ENCODE peak calls at places on chromosome 13, in nine cellular contexts. Q is CD4-positive, CD25-positive, alpha-beta regulatory T cell; I is left ventricle myocardium inferior; B is bronchial epithelial cell; S is NT2/D1; T is ascending aorta; N is AG10803; G is gastrocnemius medialis; P is coronary artery. A is an unnamed sample.

GRCh38 chr13:106633321-106633720 is 65.4 kb upstream of the ARGLU1 start:
- DNase-seq in Q (no peak), I (peak; percentile 23), B (no peak), S (no peak), T (no peak), N (no peak), G (no peak), P (no peak), A (peak; percentile 75)

GRCh38 chr13:26706381-26706780 is 54.2 kb downstream of the GPR12 start:
- DNase-seq in Q (no peak), I (no peak), B (no peak), S (no peak), T (no peak), N (no peak), G (no peak), P (no peak), A (no peak)

GRCh38 chr13:75181906-75182305 is 300.1 kb downstream of the TBC1D4 start:
- DNase-seq in Q (no peak), I (no peak), B (peak; percentile 44), S (no peak), T (no peak), N (peak; percentile 23), G (no peak), P (no peak), A (no peak)

GRCh38 chr13:111043575-111043982 is 71.5 kb upstream of the ARHGEF7 start:
- DNase-seq in Q (no peak), I (peak; percentile 45), B (no peak), S (no peak), T (no peak), N (peak; percentile 94), G (peak; percentile 45), P (peak; percentile 47), A (no peak)

GRCh38 chr13:29577135-29578051 is 18.1 kb downstream of the SLC7A1 start:
- DNase-seq in Q (no peak), I (peak; percentile 53), B (no peak), S (no peak), T (no peak), N (peak; percentile 39), G (no peak), P (peak; percentile 26), A (no peak)

GRCh38 chr13:99043700-99044300 is 65.9 kb upstream of the DOCK9 start:
- DNase-seq in Q (no peak), I (no peak), B (no peak), S (no peak), T (no peak), N (no peak), G (no peak), P (no peak), A (peak; percentile 73)

GRCh38 chr13:72570019-72570418 is 157.4 kb downstream of the MZT1 start:
- DNase-seq in Q (no peak), I (no peak), B (peak; percentile 7), S (no peak), T (no peak), N (no peak), G (no peak), P (no peak), A (no peak)

GRCh38 chr13:25354377-25354776 is 17.4 kb upstream of the ATP8A2 start:
- DNase-seq in Q (no peak), I (no peak), B (no peak), S (no peak), T (no peak), N (no peak), G (no peak), P (no peak), A (no peak)

GRCh38 chr13:57087006-57087405 is 53.7 kb upstream of the PRR20A start:
- DNase-seq in Q (no peak), I (no peak), B (no peak), S (no peak), T (no peak), N (no peak), G (no peak), P (no peak), A (no peak)

GRCh38 chr13:35697281-35697680 is 220.8 kb upstream of the MAB21L1 start:
- DNase-seq in Q (no peak), I (no peak), B (no peak), S (no peak), T (no peak), N (peak; percentile 34), G (no peak), P (no peak), A (no peak)

GRCh38 chr13:102286326-102286725 is 115.5 kb downstream of the FGF14 start:
- DNase-seq in Q (no peak), I (no peak), B (peak; percentile 100), S (no peak), T (no peak), N (peak; percentile 75), G (no peak), P (no peak), A (no peak)

GRCh38 chr13:96771501-96772367 is 222.5 kb downstream of the OXGR1 start:
- DNase-seq in Q (no peak), I (no peak), B (peak; percentile 30), S (no peak), T (no peak), N (peak; percentile 17), G (no peak), P (no peak), A (no peak)

GRCh38 chr13:26663801-26664200 is 96.8 kb downstream of the GPR12 start:
- DNase-seq in Q (no peak), I (no peak), B (peak; percentile 43), S (no peak), T (no peak), N (no peak), G (no peak), P (no peak), A (no peak)

GRCh38 chr13:19052931-19053330 is 128.7 kb downstream of the TUBA3C start:
- DNase-seq in Q (no peak), I (no peak), B (no peak), S (no peak), T (no peak), N (no peak), G (no peak), P (no peak), A (no peak)

GRCh38 chr13:50740052-50740741 is 103.3 kb downstream of the DLEU7 start:
- DNase-seq in Q (no peak), I (no peak), B (no peak), S (no peak), T (no peak), N (peak; percentile 90), G (no peak), P (no peak), A (no peak)

DNA sequence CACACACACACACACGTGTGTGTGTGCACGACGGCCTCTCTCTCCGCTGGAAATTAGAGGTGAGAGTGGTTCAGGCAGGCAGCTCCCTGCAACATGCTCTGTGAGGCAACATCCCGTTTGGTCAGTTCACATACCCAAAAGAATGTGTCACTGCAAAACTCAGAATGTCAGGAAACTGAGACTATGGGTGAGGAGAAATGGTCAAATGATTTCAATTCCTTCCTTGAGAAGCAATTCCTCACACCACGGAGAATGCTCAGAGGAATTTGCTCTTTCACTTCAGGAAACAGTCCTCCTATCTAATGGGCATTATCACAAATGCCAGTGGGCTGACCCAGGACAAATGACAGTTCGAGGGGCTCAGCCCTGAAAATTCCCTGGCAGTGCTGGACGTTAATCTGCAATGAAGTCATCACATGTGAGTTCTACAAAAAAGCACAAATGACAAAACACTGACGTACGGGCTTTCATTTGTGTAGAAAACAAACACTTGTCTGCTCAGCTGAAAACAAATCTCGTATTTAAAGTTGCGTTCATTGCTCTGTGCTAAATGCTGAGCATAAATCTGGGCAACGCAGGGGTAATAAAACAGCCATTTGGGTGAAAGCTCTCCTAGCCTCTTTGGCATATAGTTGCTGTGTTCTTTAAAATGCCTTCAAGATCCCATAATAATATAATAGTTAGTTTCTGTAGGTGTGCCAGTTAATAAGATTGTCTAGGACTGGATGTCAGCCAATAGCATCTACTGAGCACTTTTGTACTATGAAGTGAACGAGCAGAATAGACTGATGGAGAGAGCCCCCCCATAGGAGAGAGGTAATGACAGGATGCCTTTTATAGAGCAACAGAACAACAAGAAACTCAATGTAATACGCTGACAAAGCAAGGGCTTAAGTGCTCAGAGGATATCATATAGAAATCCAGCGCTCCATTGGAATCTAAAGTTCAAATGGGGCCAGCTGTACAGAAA is 18.7 kb upstream of the LATS2 start:
- DNase-seq in Q (no peak), I (no peak), B (peak; percentile 90), S (no peak), T (no peak), N (peak; percentile 95), G (no peak), P (no peak), A (no peak)
- H3K4me3 ChIP-seq in Q (no peak overlapping the region), I (peak overlapping the region; percentile 40), B (peak overlapping the region; percentile 25), S (no peak overlapping the region), T (peak overlapping the region; percentile 29), N (peak overlapping the region; percentile 51), G (no peak overlapping the region), P (peak overlapping the region; percentile 65), A (no peak overlapping the region)

DNA sequence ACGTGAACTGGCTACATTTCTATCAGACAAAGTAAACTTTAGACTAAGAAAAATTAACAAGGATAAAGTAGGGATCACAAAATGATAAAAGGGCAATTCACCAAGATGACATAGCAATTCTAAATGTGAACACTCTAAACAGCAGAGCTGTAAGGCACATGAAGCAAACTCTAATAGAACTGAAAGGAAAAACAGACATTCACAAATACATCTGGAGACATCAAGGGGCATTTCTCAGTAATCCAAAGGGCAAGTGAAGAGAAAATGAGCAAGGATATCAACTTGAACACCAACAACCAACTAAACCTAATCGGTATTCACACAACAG is 12.7 kb downstream of the TUBGCP3 start:
- DNase-seq in Q (no peak), I (no peak), B (no peak), S (no peak), T (no peak), N (no peak), G (no peak), P (no peak), A (no peak)
- H3K4me3 ChIP-seq in Q (no peak overlapping the region), I (no peak overlapping the region), B (no peak overlapping the region), S (no peak overlapping the region), T (no peak overlapping the region), N (peak overlapping the region; percentile 43), G (no peak overlapping the region), P (no peak overlapping the region), A (no peak overlapping the region)

DNA sequence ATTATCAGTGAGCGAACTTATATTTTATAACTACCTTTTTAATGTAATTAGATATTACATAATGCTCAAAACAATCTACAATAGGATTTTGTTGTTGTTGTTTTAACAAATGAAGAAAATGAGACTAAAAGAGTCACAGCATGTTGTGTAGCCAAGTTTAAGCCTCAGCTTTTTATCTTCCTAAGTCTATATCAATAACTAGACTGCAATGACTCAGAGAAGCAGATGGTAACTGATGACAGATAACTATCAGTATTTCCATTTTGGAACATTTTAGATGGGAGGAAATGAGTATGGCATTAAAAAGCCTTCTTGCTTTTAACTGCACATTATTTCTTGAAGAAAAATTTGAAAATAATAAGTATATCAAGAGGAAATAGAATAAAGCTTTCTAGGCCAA is 825.2 kb downstream of the SLITRK1 start:
- DNase-seq in Q (no peak), I (no peak), B (no peak), S (no peak), T (no peak), N (peak; percentile 13), G (no peak), P (no peak), A (no peak)
- H3K4me3 ChIP-seq in Q (no peak overlapping the region), I (no peak overlapping the region), B (no peak overlapping the region), S (no peak overlapping the region), T (no peak overlapping the region), N (no peak overlapping the region), G (no peak overlapping the region), P (no peak overlapping the region), A (no peak overlapping the region)

DNA sequence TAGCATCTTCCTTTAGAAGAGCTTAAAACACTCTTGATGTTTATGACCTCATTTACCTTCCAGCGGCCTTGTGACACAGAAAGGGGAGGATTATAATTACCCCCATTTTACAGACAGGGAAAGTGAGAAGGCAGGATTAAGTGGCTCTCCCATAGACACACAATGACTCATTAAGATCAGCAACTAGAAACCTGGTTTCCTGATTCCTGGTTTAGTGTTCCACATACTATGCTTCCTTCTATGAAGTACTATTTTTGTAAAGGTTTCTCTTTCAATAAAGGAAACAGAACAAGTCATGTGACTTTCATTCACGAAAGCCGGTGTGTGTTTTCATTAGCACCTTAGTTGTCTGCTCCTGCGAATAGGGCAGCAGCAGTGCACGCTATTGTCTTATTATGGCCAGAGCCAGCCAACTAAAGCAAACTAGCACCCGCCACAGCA is 8.3 kb downstream of the IRS2 start:
- DNase-seq in Q (no peak), I (no peak), B (peak; percentile 90), S (no peak), T (no peak), N (no peak), G (no peak), P (no peak), A (peak; percentile 60)
- H3K4me3 ChIP-seq in Q (peak overlapping the region; percentile 51), I (peak overlapping the region; percentile 78), B (no peak overlapping the region), S (no peak overlapping the region), T (peak overlapping the region; percentile 85), N (peak overlapping the region; percentile 21), G (no peak overlapping the region), P (peak overlapping the region; percentile 85), A (peak overlapping the region; percentile 82)

A was measured in A673.